ENCODE peak calls at places on chromosome 12, in nine cellular contexts. T is breast epithelium; A is body of pancreas; G is astrocyte; L is adrenal gland; M is prostate gland; S is psoas muscle; U is CD8-positive, alpha-beta T cell; B is A673. I is an unnamed sample.
A peak's percentile ranks its signal among the peaks of the same experiment; 100 is the strongest.

GRCh38 chr12:99553461-99553860 is 94.1 kb upstream of the GARIN6 start:
- DNase-seq in T (no peak), A (no peak), G (no peak), L (no peak), M (no peak), S (no peak), U (no peak), B (no peak), I (no peak)

GRCh38 chr12:94718114-94718513 is 67.8 kb upstream of the TMCC3 start:
- DNase-seq in T (no peak), A (no peak), G (no peak), L (no peak), M (no peak), S (no peak), U (no peak), B (no peak), I (peak; percentile 25)

GRCh38 chr12:124381454-124382207 is 86.7 kb downstream of the RFLNA start:
- DNase-seq in T (peak; percentile 91), A (peak; percentile 89), G (peak; percentile 81), L (peak; percentile 97), M (peak; percentile 72), S (peak; percentile 92), U (no peak), B (no peak), I (no peak)

GRCh38 chr12:76927170-76927784 is 48.5 kb upstream of the CSRP2 start:
- DNase-seq in T (no peak), A (peak; percentile 35), G (no peak), L (peak; percentile 16), M (peak; percentile 11), S (no peak), U (no peak), B (peak; percentile 84), I (peak; percentile 72)

GRCh38 chr12:106139422-106140141 is 828 bp upstream of the NUAK1 start:
- DNase-seq in T (no peak), A (peak; percentile 86), G (peak; percentile 64), L (peak; percentile 82), M (peak; percentile 75), S (peak; percentile 87), U (no peak), B (peak; percentile 70), I (peak; percentile 69)

GRCh38 chr12:5964913-5965900 is 20.1 kb upstream of the ANO2 start:
- DNase-seq in T (no peak), A (no peak), G (no peak), L (no peak), M (no peak), S (no peak), U (no peak), B (peak; percentile 91), I (no peak)

GRCh38 chr12:112001555-112001954 is 11.4 kb downstream of the TMEM116 start:
- DNase-seq in T (no peak), A (no peak), G (peak; percentile 52), L (no peak), M (no peak), S (no peak), U (no peak), B (no peak), I (peak; percentile 38)

GRCh38 chr12:107091989-107092641 is 1.2 kb downstream of the CRY1 start:
- DNase-seq in T (peak; percentile 43), A (peak; percentile 24), G (peak; percentile 91), L (peak; percentile 54), M (peak; percentile 53), S (no peak), U (peak; percentile 18), B (peak; percentile 97), I (peak; percentile 82)

GRCh38 chr12:113130457-113131135 is 5.0 kb downstream of the RASAL1 start:
- DNase-seq in T (no peak), A (no peak), G (no peak), L (peak; percentile 71), M (no peak), S (no peak), U (no peak), B (no peak), I (no peak)

GRCh38 chr12:47729233-47729632 is 3.9 kb upstream of the ENDOU start:
- DNase-seq in T (no peak), A (no peak), G (no peak), L (no peak), M (no peak), S (no peak), U (no peak), B (no peak), I (no peak)

GRCh38 chr12:129532082-129532481 is 371.7 kb downstream of the TMEM132D start:
- DNase-seq in T (no peak), A (no peak), G (no peak), L (no peak), M (no peak), S (no peak), U (no peak), B (no peak), I (no peak)

DNA sequence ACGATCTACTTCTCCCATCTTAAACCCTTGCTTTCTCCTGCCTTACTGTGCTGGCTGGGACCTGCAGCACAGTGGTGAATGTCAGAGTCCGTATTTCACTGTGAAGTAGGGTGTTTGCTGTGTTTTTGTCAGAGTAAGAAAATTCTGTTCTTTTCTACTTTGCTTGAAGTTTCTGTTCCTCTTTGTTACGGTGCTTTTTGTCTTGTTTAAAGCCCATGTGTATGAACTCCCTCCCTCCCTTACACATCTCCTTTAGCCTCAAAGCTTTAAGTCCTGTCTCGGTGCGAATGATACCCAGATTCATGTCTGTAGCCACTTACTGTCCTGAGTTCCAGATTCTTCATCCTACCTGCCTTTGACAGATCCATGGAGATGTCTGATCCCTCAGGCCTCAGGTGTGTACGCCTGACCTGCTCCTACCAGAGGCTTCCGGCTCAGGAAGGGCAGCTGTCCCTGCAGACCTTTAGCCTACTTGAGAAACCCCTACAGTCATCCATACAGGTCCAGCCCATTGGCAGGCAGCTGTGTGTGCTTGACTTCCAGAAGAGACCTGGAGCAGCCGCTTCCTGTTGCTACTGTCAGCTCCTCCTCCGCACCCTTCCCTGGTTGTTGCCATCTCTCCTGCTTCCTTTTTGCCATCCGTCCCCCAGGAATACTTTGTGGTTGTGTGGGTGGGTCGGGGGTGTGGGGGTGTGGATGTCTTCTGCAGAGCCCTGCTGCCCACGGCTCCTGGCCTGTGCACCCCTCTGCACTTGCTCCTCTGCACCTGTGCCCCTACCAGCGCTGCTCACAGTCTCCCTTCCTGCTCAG is 72.9 kb downstream of the DDX51 start:
- DNase-seq in T (no peak), A (no peak), G (no peak), L (no peak), M (no peak), S (no peak), U (no peak), B (no peak), I (no peak)
- TF ChIP-seq CTCF in T (no peak), A (no peak), G (no peak), L (no peak), M (no peak), S (no peak), U (no peak), B (no peak), I (no peak)

GRCh38 chr12:121787063-121787774 is 6.3 kb downstream of the RHOF start:
- DNase-seq in T (no peak), A (peak; percentile 57), G (no peak), L (peak; percentile 72), M (no peak), S (no peak), U (peak; percentile 70), B (no peak), I (no peak)

GRCh38 chr12:121789800-121790748 is 3.4 kb downstream of the RHOF start:
- DNase-seq in T (no peak), A (no peak), G (no peak), L (peak; percentile 68), M (no peak), S (peak; percentile 60), U (peak; percentile 97), B (no peak), I (no peak)

GRCh38 chr12:121788176-121788818 is 5.2 kb downstream of the RHOF start:
- DNase-seq in T (no peak), A (no peak), G (no peak), L (no peak), M (no peak), S (no peak), U (no peak), B (no peak), I (no peak)

GRCh38 chr12:121791671-121792496 is 1.6 kb downstream of the RHOF start:
- DNase-seq in T (no peak), A (no peak), G (no peak), L (peak; percentile 62), M (no peak), S (no peak), U (peak; percentile 46), B (no peak), I (no peak)

GRCh38 chr12:121789233-121789781 is 4.2 kb downstream of the RHOF start:
- DNase-seq in T (no peak), A (no peak), G (no peak), L (no peak), M (no peak), S (no peak), U (peak; percentile 61), B (no peak), I (no peak)
- H3K27ac ChIP-seq in T (peak overlapping the region; percentile 25), A (no peak overlapping the region), G (no peak overlapping the region), L (peak overlapping the region; percentile 59), M (no peak overlapping the region), S (peak overlapping the region; percentile 50), U (peak overlapping the region; percentile 96), B (no peak overlapping the region), I (no peak overlapping the region)

GRCh38 chr12:49664167-49664566 is 40.8 kb downstream of the PRPF40B start:
- DNase-seq in T (no peak), A (no peak), G (no peak), L (no peak), M (no peak), S (no peak), U (no peak), B (no peak), I (no peak)

GRCh38 chr12:49664591-49665146 is 41.3 kb downstream of the PRPF40B start:
- DNase-seq in T (no peak), A (no peak), G (no peak), L (no peak), M (no peak), S (no peak), U (no peak), B (no peak), I (no peak)

GRCh38 chr12:49667319-49668090 is 39.7 kb downstream of the FMNL3 start:
- DNase-seq in T (no peak), A (no peak), G (peak; percentile 55), L (no peak), M (no peak), S (no peak), U (no peak), B (no peak), I (peak; percentile 38)

GRCh38 chr12:49666176-49666575 is 41.0 kb downstream of the FMNL3 start:
- DNase-seq in T (no peak), A (no peak), G (no peak), L (no peak), M (no peak), S (no peak), U (no peak), B (no peak), I (no peak)

DNA sequence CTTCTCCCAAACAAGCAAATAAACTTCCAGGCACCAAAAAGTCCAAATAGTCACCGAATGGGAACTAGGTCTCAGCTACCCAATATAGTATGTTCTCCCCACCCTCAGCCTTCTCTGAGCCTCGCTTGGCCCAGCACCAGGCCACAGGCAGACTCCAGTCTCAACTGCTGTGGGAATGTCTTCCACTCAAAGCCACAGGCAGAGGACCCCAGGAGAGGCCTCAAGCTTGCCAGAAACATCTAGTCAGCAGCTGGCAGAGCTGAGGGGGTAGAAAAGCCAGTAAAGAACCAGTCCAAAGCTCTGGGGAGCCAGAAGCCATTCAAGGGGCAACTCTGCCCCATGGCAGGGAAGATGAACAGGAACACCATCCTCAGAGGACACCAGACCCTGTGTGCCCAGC is 41.8 kb downstream of the FMNL3 start:
- DNase-seq in T (no peak), A (no peak), G (peak; percentile 55), L (no peak), M (no peak), S (no peak), U (no peak), B (no peak), I (peak; percentile 51)
- H3K4me1 ChIP-seq in T (peaks cover 11% of the 10 kb centered on the region), A (peaks cover 8% of the 10 kb centered on the region), G (peaks cover 37% of the 10 kb centered on the region), L (peaks cover 57% of the 10 kb centered on the region), M (no peaks in the 10 kb centered on the region), S (peaks cover 41% of the 10 kb centered on the region), U (peaks cover 75% of the 10 kb centered on the region), B (peaks cover 19% of the 10 kb centered on the region), I (peaks cover 20% of the 10 kb centered on the region)

GRCh38 chr12:91935299-91935698 is 210.3 kb downstream of the BTG1 start:
- DNase-seq in T (no peak), A (no peak), G (no peak), L (no peak), M (no peak), S (no peak), U (no peak), B (no peak), I (no peak)
- TF ChIP-seq CTCF in T (no peak), A (no peak), G (no peak), L (no peak), M (no peak), S (no peak), U (no peak), B (no peak), I (no peak)

I was measured in cardiac muscle cell.